ENCODE peak calls at places on chromosomes 3 and 15, in ten cellular contexts. E, Z, P, O, W, A, C, S, G and R are unnamed samples.
A peak's percentile ranks its signal among the peaks of the same experiment; 100 is the strongest.

GRCh38 chr3:62161306-62161705 is 212.0 kb downstream of the FEZF2 start:
- DNase-seq in E (no peak), Z (no peak), P (no peak), O (no peak), W (no peak), A (no peak), C (no peak), S (no peak), G (peak; percentile 81), R (no peak)

GRCh38 chr15:75369897-75370581 is 1.6 kb upstream of the MAN2C1 start:
- DNase-seq in E (no peak), Z (no peak), P (no peak), O (no peak), W (no peak), A (no peak), C (no peak), S (no peak), G (no peak), R (no peak)

GRCh38 chr15:27686376-27686775 is 412.7 kb downstream of the OCA2 start:
- DNase-seq in E (no peak), Z (no peak), P (no peak), O (no peak), W (no peak), A (no peak), C (no peak), S (no peak), G (peak; percentile 0), R (no peak)

GRCh38 chr3:188296761-188297689 is 143.1 kb downstream of the LPP start:
- DNase-seq in E (no peak), Z (no peak), P (no peak), O (peak; percentile 81), W (no peak), A (peak; percentile 45), C (peak; percentile 42), S (no peak), G (peak; percentile 79), R (no peak)

GRCh38 chr3:141795719-141796435 is 32.7 kb downstream of the GRK7 start:
- DNase-seq in E (no peak), Z (peak; percentile 82), P (no peak), O (no peak), W (no peak), A (no peak), C (no peak), S (no peak), G (no peak), R (no peak)

GRCh38 chr15:99983894-99984293 is 250.7 kb upstream of the LYSMD4 start:
- DNase-seq in E (no peak), Z (peak; percentile 63), P (no peak), O (no peak), W (no peak), A (no peak), C (no peak), S (no peak), G (no peak), R (no peak)

GRCh38 chr3:149020839-149021252 is 29.5 kb downstream of the GYG1 start:
- DNase-seq in E (no peak), Z (no peak), P (no peak), O (no peak), W (no peak), A (no peak), C (no peak), S (no peak), G (no peak), R (no peak)

GRCh38 chr3:76372497-76372896 is 587.1 kb upstream of the ZNF717 start:
- DNase-seq in E (no peak), Z (no peak), P (no peak), O (no peak), W (no peak), A (no peak), C (no peak), S (no peak), G (peak; percentile 38), R (no peak)

GRCh38 chr15:26082833-26083174 is 219.7 kb upstream of the ATP10A start:
- DNase-seq in E (peak; percentile 33), Z (no peak), P (no peak), O (no peak), W (no peak), A (no peak), C (no peak), S (no peak), G (peak; percentile 9), R (no peak)

GRCh38 chr3:148583793-148584192 is 113.9 kb upstream of the AGTR1 start:
- DNase-seq in E (no peak), Z (no peak), P (no peak), O (no peak), W (no peak), A (no peak), C (no peak), S (no peak), G (no peak), R (no peak)

GRCh38 chr3:180319461-180319860 is 282.5 kb upstream of the TTC14 start:
- DNase-seq in E (no peak), Z (no peak), P (no peak), O (no peak), W (no peak), A (no peak), C (no peak), S (no peak), G (no peak), R (no peak)

GRCh38 chr15:36814085-36814484 is 234.7 kb downstream of the CDIN1 start:
- DNase-seq in E (no peak), Z (no peak), P (no peak), O (no peak), W (no peak), A (no peak), C (no peak), S (no peak), G (no peak), R (no peak)

GRCh38 chr3:11558002-11558401 is 85.7 kb downstream of the VGLL4 start:
- DNase-seq in E (peak; percentile 57), Z (peak; percentile 80), P (no peak), O (peak; percentile 12), W (no peak), A (no peak), C (peak; percentile 71), S (no peak), G (peak; percentile 90), R (no peak)

GRCh38 chr3:45486136-45486535 is 97.8 kb downstream of the LARS2 start:
- DNase-seq in E (no peak), Z (no peak), P (no peak), O (no peak), W (no peak), A (no peak), C (no peak), S (no peak), G (no peak), R (no peak)

GRCh38 chr3:9770276-9770812 is 597 bp upstream of the CAMK1 start:
- DNase-seq in E (peak; percentile 59), Z (peak; percentile 95), P (no peak), O (no peak), W (no peak), A (no peak), C (no peak), S (no peak), G (no peak), R (no peak)

GRCh38 chr3:42819351-42819965 is 10.2 kb downstream of the ACKR2 start:
- DNase-seq in E (no peak), Z (no peak), P (peak; percentile 18), O (no peak), W (no peak), A (no peak), C (no peak), S (no peak), G (no peak), R (no peak)

GRCh38 chr3:147197739-147198138 is 208.6 kb downstream of the ZIC4 start:
- DNase-seq in E (no peak), Z (no peak), P (no peak), O (no peak), W (no peak), A (no peak), C (no peak), S (no peak), G (no peak), R (no peak)

GRCh38 chr3:72661115-72661457 is 187.2 kb downstream of the SHQ1 start:
- DNase-seq in E (peak; percentile 67), Z (peak; percentile 86), P (no peak), O (no peak), W (no peak), A (peak; percentile 71), C (peak; percentile 93), S (no peak), G (no peak), R (no peak)

GRCh38 chr15:95793226-95793625 is 537.3 kb upstream of the NR2F2 start:
- DNase-seq in E (no peak), Z (no peak), P (no peak), O (no peak), W (no peak), A (no peak), C (no peak), S (no peak), G (no peak), R (no peak)

GRCh38 chr3:68007621-68008226 is 353.3 kb upstream of the SUCLG2 start:
- DNase-seq in E (peak; percentile 45), Z (peak; percentile 78), P (peak; percentile 34), O (no peak), W (no peak), A (peak; percentile 21), C (no peak), S (no peak), G (no peak), R (no peak)

GRCh38 chr3:172321035-172321434 is 127.2 kb downstream of the GHSR start:
- DNase-seq in E (no peak), Z (no peak), P (no peak), O (peak; percentile 43), W (no peak), A (no peak), C (no peak), S (no peak), G (no peak), R (no peak)

GRCh38 chr3:55524565-55525244 is 37.6 kb upstream of the WNT5A start:
- DNase-seq in E (no peak), Z (no peak), P (no peak), O (no peak), W (no peak), A (peak; percentile 34), C (peak; percentile 53), S (no peak), G (no peak), R (no peak)

GRCh38 chr15:65410036-65410435 is 12.7 kb downstream of the IGDCC4 start:
- DNase-seq in E (no peak), Z (no peak), P (no peak), O (no peak), W (no peak), A (no peak), C (no peak), S (no peak), G (no peak), R (no peak)

GRCh38 chr3:19885468-19885867 is 48.5 kb downstream of the EFHB start:
- DNase-seq in E (no peak), Z (no peak), P (no peak), O (peak; percentile 40), W (no peak), A (peak; percentile 42), C (peak; percentile 20), S (peak; percentile 43), G (peak; percentile 6), R (peak; percentile 32)

GRCh38 chr3:125052671-125053303 is 3.0 kb downstream of the HEG1 start:
- DNase-seq in E (no peak), Z (no peak), P (no peak), O (no peak), W (no peak), A (no peak), C (no peak), S (no peak), G (peak; percentile 90), R (no peak)

GRCh38 chr15:51401872-51402517 is 60.5 kb downstream of the GLDN start:
- DNase-seq in E (peak; percentile 58), Z (peak; percentile 76), P (peak; percentile 41), O (peak; percentile 51), W (no peak), A (peak; percentile 30), C (peak; percentile 45), S (no peak), G (peak; percentile 40), R (no peak)

GRCh38 chr3:180036678-180037455 is at the start of gene PEX5L:
- DNase-seq in E (peak; percentile 72), Z (peak; percentile 77), P (peak; percentile 83), O (peak; percentile 31), W (no peak), A (peak; percentile 20), C (peak; percentile 41), S (peak; percentile 64), G (peak; percentile 30), R (no peak)

GRCh38 chr3:143207338-143207961 is 87.9 kb downstream of the CHST2 start:
- DNase-seq in E (no peak), Z (no peak), P (no peak), O (peak; percentile 25), W (no peak), A (no peak), C (no peak), S (peak; percentile 84), G (peak; percentile 33), R (no peak)